ENCODE peak calls at places on chromosomes 16 and 17, in five cellular contexts. One of them, this sample, is unnamed.

GRCh38 chr16:57185446-57185944 is 344 bp downstream of the PSME3IP1 start:
- DNase-seq in K562: peak; percentile 40
- DNase-seq in transverse colon: peak; percentile 50
- DNase-seq in A549: peak; percentile 38
- DNase-seq in lower leg skin: peak; percentile 56
- DNase-seq in this sample: no peak

GRCh38 chr17:79840204-79840988 is 1.2 kb upstream of the CBX4 start:
- DNase-seq in A549: no peak
- DNase-seq in lower leg skin: peak; percentile 67
- DNase-seq in transverse colon: peak; percentile 67
- DNase-seq in K562: no peak
- DNase-seq in this sample: no peak

GRCh38 chr17:48735057-48735341 is 6.4 kb upstream of the HOXB13 start:
- DNase-seq in lower leg skin: no peak
- DNase-seq in transverse colon: no peak
- DNase-seq in K562: no peak
- DNase-seq in A549: no peak
- DNase-seq in this sample: no peak

GRCh38 chr17:61155590-61156181 is 244.0 kb upstream of the TBX2 start:
- DNase-seq in transverse colon: no peak
- DNase-seq in A549: no peak
- DNase-seq in lower leg skin: no peak
- DNase-seq in K562: no peak
- DNase-seq in this sample: no peak

GRCh38 chr17:72683506-72684404 is 408.7 kb downstream of the SLC39A11 start:
- DNase-seq in K562: no peak
- DNase-seq in lower leg skin: no peak
- DNase-seq in transverse colon: peak; percentile 35
- DNase-seq in A549: peak; percentile 100
- DNase-seq in this sample: no peak

GRCh38 chr16:14087590-14088154 is 16.6 kb downstream of the MRTFB start:
- DNase-seq in A549: no peak
- DNase-seq in transverse colon: no peak
- DNase-seq in K562: no peak
- DNase-seq in lower leg skin: no peak
- DNase-seq in this sample: no peak

GRCh38 chr16:59154295-59154694 is 420.2 kb upstream of the GOT2 start:
- DNase-seq in K562: no peak
- DNase-seq in lower leg skin: no peak
- DNase-seq in A549: no peak
- DNase-seq in transverse colon: no peak
- DNase-seq in this sample: no peak

GRCh38 chr16:70728145-70728544 is 42.3 kb upstream of the MTSS2 start:
- DNase-seq in K562: no peak
- DNase-seq in A549: no peak
- DNase-seq in lower leg skin: no peak
- DNase-seq in transverse colon: no peak
- DNase-seq in this sample: no peak

GRCh38 chr17:2337152-2337810 is at the start of gene SGSM2:
- DNase-seq in K562: peak; percentile 73
- DNase-seq in A549: peak; percentile 75
- DNase-seq in lower leg skin: no peak
- DNase-seq in transverse colon: peak; percentile 65
- DNase-seq in this sample: peak; percentile 81

GRCh38 chr16:53773150-53773846 is 69.3 kb downstream of the FTO start:
- DNase-seq in K562: peak; percentile 46
- DNase-seq in lower leg skin: peak; percentile 43
- DNase-seq in A549: peak; percentile 51
- DNase-seq in transverse colon: peak; percentile 51
- DNase-seq in this sample: no peak

GRCh38 chr17:13822671-13823070 is 220.9 kb upstream of the HS3ST3A1 start:
- DNase-seq in A549: no peak
- DNase-seq in K562: no peak
- DNase-seq in transverse colon: no peak
- DNase-seq in lower leg skin: no peak
- DNase-seq in this sample: no peak

GRCh38 chr16:86874141-86874540 is 295.8 kb downstream of the FOXL1 start:
- DNase-seq in K562: peak; percentile 56
- DNase-seq in A549: no peak
- DNase-seq in lower leg skin: no peak
- DNase-seq in transverse colon: no peak
- DNase-seq in this sample: peak; percentile 41

GRCh38 chr17:74245145-74245817 is 28.8 kb upstream of the DNAI2 start:
- DNase-seq in A549: no peak
- DNase-seq in K562: no peak
- DNase-seq in lower leg skin: no peak
- DNase-seq in transverse colon: no peak
- DNase-seq in this sample: no peak

GRCh38 chr16:65426484-65426883 is 304.6 kb upstream of the CDH11 start:
- DNase-seq in A549: no peak
- DNase-seq in lower leg skin: no peak
- DNase-seq in K562: no peak
- DNase-seq in transverse colon: no peak
- DNase-seq in this sample: no peak

GRCh38 chr16:54361246-54361645 is 74.7 kb upstream of the IRX3 start:
- DNase-seq in K562: no peak
- DNase-seq in A549: no peak
- DNase-seq in transverse colon: no peak
- DNase-seq in lower leg skin: no peak
- DNase-seq in this sample: no peak

GRCh38 chr17:62597920-62598319 is 29.6 kb upstream of the MRC2 start:
- DNase-seq in lower leg skin: peak; percentile 59
- DNase-seq in transverse colon: no peak
- DNase-seq in A549: no peak
- DNase-seq in K562: no peak
- DNase-seq in this sample: no peak

GRCh38 chr17:63973930-63974593 is 1.3 kb upstream of the SCN4A start:
- DNase-seq in K562: no peak
- DNase-seq in lower leg skin: no peak
- DNase-seq in transverse colon: peak; percentile 26
- DNase-seq in A549: peak; percentile 51
- DNase-seq in this sample: no peak

GRCh38 chr17:9969301-9969935 is 64.3 kb upstream of the RCVRN start:
- DNase-seq in transverse colon: no peak
- DNase-seq in A549: no peak
- DNase-seq in K562: no peak
- DNase-seq in lower leg skin: no peak
- DNase-seq in this sample: no peak

GRCh38 chr17:27559506-27559931 is 71.5 kb upstream of the LGALS9 start:
- DNase-seq in lower leg skin: no peak
- DNase-seq in A549: no peak
- DNase-seq in K562: no peak
- DNase-seq in transverse colon: no peak
- DNase-seq in this sample: no peak

GRCh38 chr17:57782051-57782490 is 37.0 kb upstream of the CCDC182 start:
- DNase-seq in transverse colon: no peak
- DNase-seq in lower leg skin: no peak
- DNase-seq in A549: no peak
- DNase-seq in K562: no peak
- DNase-seq in this sample: no peak

GRCh38 chr16:29854520-29855100 is 8.4 kb downstream of the CDIPT start:
- DNase-seq in K562: no peak
- DNase-seq in lower leg skin: no peak
- DNase-seq in A549: no peak
- DNase-seq in transverse colon: no peak
- DNase-seq in this sample: no peak

GRCh38 chr17:44065668-44066203 is 735 bp downstream of the LSM12 start:
- DNase-seq in A549: no peak
- DNase-seq in transverse colon: no peak
- DNase-seq in lower leg skin: no peak
- DNase-seq in K562: no peak
- DNase-seq in this sample: no peak

GRCh38 chr16:89712476-89712805 is 8.3 kb downstream of the VPS9D1 start:
- DNase-seq in lower leg skin: no peak
- DNase-seq in transverse colon: no peak
- DNase-seq in K562: no peak
- DNase-seq in A549: no peak
- DNase-seq in this sample: no peak

GRCh38 chr16:89709716-89710480 is 8.4 kb upstream of the SPATA2L start:
- DNase-seq in transverse colon: no peak
- DNase-seq in K562: peak; percentile 45
- DNase-seq in lower leg skin: no peak
- DNase-seq in A549: no peak
- DNase-seq in this sample: no peak

GRCh38 chr16:89709166-89709565 is 7.7 kb upstream of the SPATA2L start:
- DNase-seq in K562: no peak
- DNase-seq in transverse colon: no peak
- DNase-seq in lower leg skin: no peak
- DNase-seq in A549: no peak
- DNase-seq in this sample: no peak

GRCh38 chr16:89710709-89711564 is 9.4 kb upstream of the SPATA2L start:
- DNase-seq in A549: no peak
- DNase-seq in lower leg skin: no peak
- DNase-seq in transverse colon: no peak
- DNase-seq in K562: no peak
- DNase-seq in this sample: no peak

GRCh38 chr16:89711601-89712475 is 8.9 kb downstream of the VPS9D1 start:
- DNase-seq in K562: peak; percentile 99
- DNase-seq in transverse colon: peak; percentile 74
- DNase-seq in A549: peak; percentile 94
- DNase-seq in lower leg skin: no peak
- DNase-seq in this sample: peak; percentile 99
- TF ChIP-seq POLR2A in K562: peak; percentile 94
- TF ChIP-seq POLR2A in transverse colon: peak; percentile 10
- TF ChIP-seq POLR2A in A549: peak; percentile 81
- TF ChIP-seq POLR2A in lower leg skin: no peak
- TF ChIP-seq POLR2A in this sample: no peak

GRCh38 chr16:77657016-77657415 is 65.3 kb upstream of the NUDT7 start:
- DNase-seq in transverse colon: no peak
- DNase-seq in lower leg skin: no peak
- DNase-seq in A549: no peak
- DNase-seq in K562: peak; percentile 75
- DNase-seq in this sample: no peak

GRCh38 chr16:77663711-77664110 is 58.6 kb upstream of the NUDT7 start:
- DNase-seq in K562: no peak
- DNase-seq in A549: no peak
- DNase-seq in transverse colon: no peak
- DNase-seq in lower leg skin: no peak
- DNase-seq in this sample: no peak

GRCh38 chr16:77660311-77660710 is 62.0 kb upstream of the NUDT7 start:
- DNase-seq in lower leg skin: no peak
- DNase-seq in A549: peak; percentile 33
- DNase-seq in transverse colon: no peak
- DNase-seq in K562: peak; percentile 9
- DNase-seq in this sample: no peak

DNA sequence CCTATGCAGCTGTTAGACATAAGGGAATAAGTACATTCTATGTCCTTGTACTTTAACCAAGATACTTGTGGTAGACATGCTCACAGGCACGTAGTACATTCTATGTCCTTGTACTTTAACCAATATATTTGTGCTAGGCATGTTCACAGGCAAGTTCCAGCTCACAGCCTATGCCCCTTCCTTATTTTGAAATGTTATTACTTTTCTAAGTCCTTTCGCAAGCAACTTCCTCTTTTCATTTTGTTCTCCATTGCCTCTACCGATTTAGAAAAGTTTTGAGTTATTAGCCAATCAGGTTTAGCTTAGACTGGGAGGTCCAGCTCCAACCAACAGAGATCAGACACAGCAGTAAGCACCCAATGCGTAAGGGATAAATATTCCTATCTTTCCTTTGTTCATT is 60.1 kb upstream of the NUDT7 start:
- DNase-seq in lower leg skin: no peak
- DNase-seq in A549: no peak
- DNase-seq in transverse colon: no peak
- DNase-seq in K562: no peak
- DNase-seq in this sample: no peak
- TF ChIP-seq POLR2A in lower leg skin: no peak
- TF ChIP-seq POLR2A in A549: no peak
- TF ChIP-seq POLR2A in transverse colon: no peak
- TF ChIP-seq POLR2A in K562: no peak
- TF ChIP-seq POLR2A in this sample: no peak

GRCh38 chr17:82239926-82240505 is 11.2 kb downstream of the SLC16A3 start:
- DNase-seq in A549: no peak
- DNase-seq in transverse colon: no peak
- DNase-seq in K562: no peak
- DNase-seq in lower leg skin: no peak
- DNase-seq in this sample: no peak

GRCh38 chr17:82237083-82237745 is 8.4 kb downstream of the SLC16A3 start:
- DNase-seq in K562: no peak
- DNase-seq in transverse colon: no peak
- DNase-seq in A549: no peak
- DNase-seq in lower leg skin: no peak
- DNase-seq in this sample: no peak

GRCh38 chr17:82239401-82239925 is 10.6 kb downstream of the SLC16A3 start:
- DNase-seq in K562: no peak
- DNase-seq in lower leg skin: no peak
- DNase-seq in A549: no peak
- DNase-seq in transverse colon: no peak
- DNase-seq in this sample: no peak

GRCh38 chr17:82237746-82238561 is 9.1 kb downstream of the SLC16A3 start:
- DNase-seq in A549: no peak
- DNase-seq in lower leg skin: no peak
- DNase-seq in transverse colon: no peak
- DNase-seq in K562: no peak
- DNase-seq in this sample: no peak

DNA sequence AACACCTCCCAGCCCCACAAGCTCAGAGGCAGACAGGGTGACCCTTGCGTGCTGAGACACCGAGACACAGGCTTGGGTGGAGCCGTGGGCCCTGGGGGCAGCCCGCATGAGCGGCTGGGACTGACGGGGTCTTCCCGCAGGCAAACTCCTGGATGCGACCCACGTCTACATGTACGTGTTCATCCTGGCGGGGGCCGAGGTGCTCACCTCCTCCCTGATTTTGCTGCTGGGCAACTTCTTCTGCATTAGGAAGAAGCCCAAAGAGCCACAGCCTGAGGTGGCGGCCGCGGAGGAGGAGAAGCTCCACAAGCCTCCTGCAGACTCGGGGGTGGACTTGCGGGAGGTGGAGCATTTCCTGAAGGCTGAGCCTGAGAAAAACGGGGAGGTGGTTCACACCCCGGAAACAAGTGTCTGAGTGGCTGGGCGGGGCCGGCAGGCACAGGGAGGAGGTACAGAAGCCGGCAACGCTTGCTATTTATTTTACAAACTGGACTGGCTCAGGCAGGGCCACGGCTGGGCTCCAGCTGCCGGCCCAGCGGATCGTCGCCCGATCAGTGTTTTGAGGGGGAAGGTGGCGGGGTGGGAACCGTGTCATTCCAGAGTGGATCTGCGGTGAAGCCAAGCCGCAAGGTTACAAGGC is 9.8 kb downstream of the SLC16A3 start:
- DNase-seq in lower leg skin: peak; percentile 78
- DNase-seq in transverse colon: peak; percentile 91
- DNase-seq in A549: no peak
- DNase-seq in K562: peak; percentile 85
- DNase-seq in this sample: no peak
- TF ChIP-seq POLR2A in lower leg skin: no peak
- TF ChIP-seq POLR2A in transverse colon: peak; percentile 38
- TF ChIP-seq POLR2A in A549: no peak
- TF ChIP-seq POLR2A in K562: peak; percentile 79
- TF ChIP-seq POLR2A in this sample: no peak

DNA sequence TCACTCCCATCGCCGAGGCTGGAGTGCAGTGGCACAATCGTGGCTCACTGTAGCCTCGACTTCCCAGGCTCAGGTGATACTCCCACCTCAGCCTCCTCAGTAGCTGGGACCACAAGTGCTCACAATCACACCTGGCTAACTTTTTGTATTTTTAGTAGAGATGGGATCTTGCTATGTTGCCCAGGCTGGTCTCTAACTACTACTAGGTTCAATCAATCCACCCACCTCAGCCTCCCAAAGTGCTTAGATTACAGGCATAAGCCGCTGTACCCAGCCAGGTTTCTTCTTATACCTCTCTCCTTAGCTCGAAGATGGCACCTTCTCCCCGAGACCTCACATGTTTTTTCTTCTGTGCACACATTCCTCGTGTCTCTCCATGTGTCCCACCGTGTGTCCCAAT is 3.0 kb downstream of the TSPAN10 start:
- DNase-seq in transverse colon: no peak
- DNase-seq in K562: no peak
- DNase-seq in lower leg skin: no peak
- DNase-seq in A549: no peak
- DNase-seq in this sample: no peak
- TF ChIP-seq POLR2A in transverse colon: no peak
- TF ChIP-seq POLR2A in K562: no peak
- TF ChIP-seq POLR2A in lower leg skin: no peak
- TF ChIP-seq POLR2A in A549: no peak
- TF ChIP-seq POLR2A in this sample: no peak